ENCODE peak calls at places on chromosomes 16 and 17, in five cellular contexts. Q, B, S, L and Z are unnamed samples.

GRCh38 chr16:86532526-86532815 is 22.1 kb downstream of the FOXF1 start:
- DNase-seq in Q (no peak), B (no peak), S (peak; percentile 62), L (no peak), Z (no peak)

GRCh38 chr17:32621612-32622312 is 135.0 kb downstream of the CDK5R1 start:
- DNase-seq in Q (no peak), B (no peak), S (no peak), L (no peak), Z (no peak)

GRCh38 chr17:45428954-45429337 is 3.7 kb downstream of the ARHGAP27 start:
- DNase-seq in Q (no peak), B (no peak), S (no peak), L (no peak), Z (no peak)

GRCh38 chr17:44775136-44775837 is 16.5 kb downstream of the ADAM11 start:
- DNase-seq in Q (no peak), B (peak; percentile 97), S (peak; percentile 99), L (peak; percentile 97), Z (peak; percentile 97)

GRCh38 chr16:10876305-10876704 is 697 bp upstream of the CIITA start:
- DNase-seq in Q (no peak), B (no peak), S (no peak), L (no peak), Z (no peak)

GRCh38 chr16:82629441-82630027 is 2.8 kb downstream of the CDH13 start:
- DNase-seq in Q (no peak), B (no peak), S (peak; percentile 41), L (no peak), Z (no peak)

GRCh38 chr16:58292886-58293285 is 1.9 kb downstream of the PRSS54 start:
- DNase-seq in Q (no peak), B (no peak), S (no peak), L (no peak), Z (no peak)

GRCh38 chr16:29868396-29868795 is 5.4 kb upstream of the CDIPT start:
- DNase-seq in Q (no peak), B (no peak), S (no peak), L (no peak), Z (no peak)

GRCh38 chr17:29642171-29642611 is 19.5 kb upstream of the CORO6 start:
- DNase-seq in Q (no peak), B (no peak), S (no peak), L (no peak), Z (no peak)

GRCh38 chr16:51321251-51321650 is 170.2 kb upstream of the SALL1 start:
- DNase-seq in Q (no peak), B (no peak), S (no peak), L (no peak), Z (no peak)

GRCh38 chr16:1414532-1415265 is at the start of gene UNKL:
- DNase-seq in Q (peak; percentile 48), B (peak; percentile 82), S (peak; percentile 89), L (no peak), Z (peak; percentile 84)

DNA sequence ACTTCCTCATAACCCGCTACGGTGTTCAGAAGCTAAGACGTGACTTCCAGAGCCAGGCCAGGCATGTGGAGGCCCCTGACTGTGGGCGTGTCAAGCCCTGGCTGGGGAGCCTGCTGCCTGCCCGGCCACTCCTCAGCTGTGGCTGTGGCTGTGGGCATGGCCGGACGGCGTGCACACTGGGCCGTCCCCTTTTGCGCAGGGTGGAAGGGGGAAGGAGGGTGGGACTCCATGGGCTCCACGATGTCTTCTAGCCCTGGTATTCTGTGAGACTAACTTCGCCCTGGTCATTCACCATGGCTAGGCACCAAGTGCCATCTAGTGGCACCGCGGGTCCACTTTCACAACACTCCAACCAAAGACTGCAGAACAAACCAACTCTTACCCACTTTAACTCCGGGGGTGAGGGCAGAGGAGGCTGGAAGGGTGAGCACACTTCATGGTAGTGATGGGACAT is 67.9 kb downstream of the N4BP1 start:
- DNase-seq in Q (peak; percentile 61), B (peak; percentile 57), S (peak; percentile 76), L (no peak), Z (no peak)
- TF ChIP-seq POLR2A in Q (no peak), B (no peak), S (no peak), L (no peak), Z (no peak)

DNA sequence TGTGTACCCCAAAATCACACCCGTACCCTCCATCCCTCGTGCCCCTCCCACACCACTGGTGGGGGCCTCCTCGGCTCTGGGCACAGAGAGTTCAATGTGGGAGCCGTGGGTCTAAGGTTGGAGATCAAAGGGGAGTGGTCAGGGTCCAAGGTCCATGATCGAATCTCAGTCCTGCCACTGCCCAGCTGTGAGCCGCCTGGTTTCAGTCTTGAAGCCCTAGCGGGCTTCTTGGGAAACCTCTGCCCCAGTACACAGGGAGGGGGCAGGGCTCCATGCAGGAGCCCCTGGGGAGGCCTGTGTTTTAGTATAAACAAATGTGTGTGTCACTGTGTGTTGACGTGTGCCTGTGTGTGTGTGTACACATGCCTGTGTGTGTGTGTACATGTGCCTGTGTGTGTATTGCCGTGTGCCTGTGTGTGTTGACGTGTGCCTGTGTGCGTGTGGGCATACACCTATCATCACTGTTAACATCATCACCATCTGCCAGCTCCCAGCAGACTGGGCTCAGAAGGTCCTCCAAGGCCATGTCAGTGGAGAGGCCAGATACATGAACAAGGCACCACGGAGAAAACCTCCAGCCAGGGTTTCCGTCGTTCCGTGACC is 26.5 kb upstream of the ZNF469 start:
- DNase-seq in Q (no peak), B (no peak), S (peak; percentile 24), L (no peak), Z (no peak)
- H3K27ac ChIP-seq in Q (no peak overlapping the region), B (no peak overlapping the region), S (no peak overlapping the region), L (no peak overlapping the region), Z (no peak overlapping the region)

GRCh38 chr17:37796081-37796480 is 51.2 kb upstream of the HNF1B start:
- DNase-seq in Q (no peak), B (no peak), S (no peak), L (no peak), Z (no peak)

GRCh38 chr17:37801131-37801530 is 56.3 kb upstream of the HNF1B start:
- DNase-seq in Q (no peak), B (no peak), S (no peak), L (no peak), Z (no peak)

GRCh38 chr17:37802061-37802460 is 57.2 kb upstream of the HNF1B start:
- DNase-seq in Q (no peak), B (no peak), S (no peak), L (no peak), Z (no peak)

GRCh38 chr17:37792787-37793186 is 47.9 kb upstream of the HNF1B start:
- DNase-seq in Q (no peak), B (no peak), S (no peak), L (no peak), Z (no peak)

DNA sequence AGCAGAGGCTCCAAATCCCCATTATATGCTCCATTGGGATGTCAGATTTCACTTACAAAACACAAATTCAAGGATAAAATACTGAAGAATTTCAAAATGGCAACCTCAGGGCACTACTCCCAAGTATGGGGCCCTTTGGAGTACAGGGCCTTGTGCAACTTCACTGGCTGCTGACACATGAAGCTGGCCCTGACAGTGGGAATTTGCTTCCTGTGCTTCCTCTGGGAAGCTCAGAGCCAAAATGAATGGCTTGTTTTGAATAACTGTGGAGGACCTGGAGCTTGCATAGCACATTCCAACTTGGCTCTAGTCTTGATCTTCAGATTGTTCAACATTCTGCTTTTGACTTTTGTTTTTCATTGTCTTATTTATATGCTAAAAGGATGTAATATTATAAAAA is 52.3 kb upstream of the HNF1B start:
- DNase-seq in Q (no peak), B (no peak), S (no peak), L (no peak), Z (no peak)
- H3K27me3 ChIP-seq in Q (no peaks in the 10 kb centered on the region), B (no peaks in the 10 kb centered on the region), S (no peaks in the 10 kb centered on the region), L (no peaks in the 10 kb centered on the region), Z (no peaks in the 10 kb centered on the region)

GRCh38 chr17:81867123-81867951 is 3.8 kb downstream of the ARHGDIA start:
- DNase-seq in Q (no peak), B (no peak), S (no peak), L (no peak), Z (peak; percentile 52)
- TF ChIP-seq POLR2A in Q (no peak), B (peak; percentile 27), S (no peak), L (no peak), Z (peak; percentile 5)

GRCh38 chr16:4375717-4376116 is 4.1 kb downstream of the VASN start:
- DNase-seq in Q (no peak), B (no peak), S (no peak), L (no peak), Z (no peak)
- H3K27ac ChIP-seq in Q (peak overlapping the region; percentile 94), B (peak overlapping the region; percentile 51), S (peak overlapping the region; percentile 82), L (no peak overlapping the region), Z (peak overlapping the region; percentile 86)